ENCODE peak calls at places on chromosomes 13 and 19, in nine cellular contexts. One of them, this sample, is unnamed.

GRCh38 chr19:3819989-3820388 is 33.8 kb upstream of the MATK start:
- DNase-seq in stimulated activated CD4-positive, alpha-beta T cell treated with anti-CD3 and anti-CD28 coated beads, Interleukin-15, amount 100 ng/mL, for 1 hour: no peak
- DNase-seq in AG04449: no peak
- DNase-seq in trophoblast cell: no peak
- DNase-seq in transverse colon: no peak
- DNase-seq in kidney tubule cell: no peak
- DNase-seq in H1: no peak
- DNase-seq in NCI-H2081: no peak
- DNase-seq in Peyer's patch: no peak
- DNase-seq in this sample: no peak

GRCh38 chr19:2038284-2039081 is 12.6 kb downstream of the MKNK2 start:
- DNase-seq in stimulated activated CD4-positive, alpha-beta T cell treated with anti-CD3 and anti-CD28 coated beads, Interleukin-15, amount 100 ng/mL, for 1 hour: no peak
- DNase-seq in transverse colon: no peak
- DNase-seq in Peyer's patch: no peak
- DNase-seq in kidney tubule cell: no peak
- DNase-seq in AG04449: no peak
- DNase-seq in NCI-H2081: no peak
- DNase-seq in trophoblast cell: peak
- DNase-seq in H1: peak
- DNase-seq in this sample: no peak

GRCh38 chr13:103236213-103236612 is 170.0 kb upstream of the SLC10A2 start:
- DNase-seq in Peyer's patch: no peak
- DNase-seq in NCI-H2081: no peak
- DNase-seq in H1: no peak
- DNase-seq in kidney tubule cell: peak
- DNase-seq in AG04449: no peak
- DNase-seq in transverse colon: no peak
- DNase-seq in trophoblast cell: peak
- DNase-seq in stimulated activated CD4-positive, alpha-beta T cell treated with anti-CD3 and anti-CD28 coated beads, Interleukin-15, amount 100 ng/mL, for 1 hour: no peak
- DNase-seq in this sample: no peak

GRCh38 chr19:38277549-38277948 is 13.2 kb downstream of the SPINT2 start:
- DNase-seq in H1: no peak
- DNase-seq in Peyer's patch: no peak
- DNase-seq in NCI-H2081: no peak
- DNase-seq in transverse colon: no peak
- DNase-seq in kidney tubule cell: peak
- DNase-seq in trophoblast cell: peak
- DNase-seq in AG04449: no peak
- DNase-seq in stimulated activated CD4-positive, alpha-beta T cell treated with anti-CD3 and anti-CD28 coated beads, Interleukin-15, amount 100 ng/mL, for 1 hour: no peak
- DNase-seq in this sample: no peak

GRCh38 chr13:42574435-42575311 is 721 bp downstream of the TNFSF11 start:
- DNase-seq in trophoblast cell: no peak
- DNase-seq in Peyer's patch: peak
- DNase-seq in AG04449: no peak
- DNase-seq in transverse colon: no peak
- DNase-seq in stimulated activated CD4-positive, alpha-beta T cell treated with anti-CD3 and anti-CD28 coated beads, Interleukin-15, amount 100 ng/mL, for 1 hour: no peak
- DNase-seq in kidney tubule cell: peak
- DNase-seq in NCI-H2081: no peak
- DNase-seq in H1: no peak
- DNase-seq in this sample: no peak

GRCh38 chr13:91572944-91573535 is 174.6 kb downstream of the GPC5 start:
- DNase-seq in AG04449: no peak
- DNase-seq in stimulated activated CD4-positive, alpha-beta T cell treated with anti-CD3 and anti-CD28 coated beads, Interleukin-15, amount 100 ng/mL, for 1 hour: no peak
- DNase-seq in trophoblast cell: no peak
- DNase-seq in kidney tubule cell: no peak
- DNase-seq in transverse colon: no peak
- DNase-seq in H1: no peak
- DNase-seq in NCI-H2081: no peak
- DNase-seq in Peyer's patch: no peak
- DNase-seq in this sample: no peak

GRCh38 chr13:26220575-26220974 is 1.5 kb downstream of the RNF6 start:
- DNase-seq in stimulated activated CD4-positive, alpha-beta T cell treated with anti-CD3 and anti-CD28 coated beads, Interleukin-15, amount 100 ng/mL, for 1 hour: no peak
- DNase-seq in AG04449: no peak
- DNase-seq in trophoblast cell: peak
- DNase-seq in kidney tubule cell: peak
- DNase-seq in H1: no peak
- DNase-seq in transverse colon: no peak
- DNase-seq in NCI-H2081: no peak
- DNase-seq in Peyer's patch: no peak
- DNase-seq in this sample: no peak

GRCh38 chr19:48271531-48272151 is 1.8 kb downstream of the ZNF114 start:
- DNase-seq in H1: peak
- DNase-seq in NCI-H2081: no peak
- DNase-seq in kidney tubule cell: peak
- DNase-seq in transverse colon: peak
- DNase-seq in trophoblast cell: peak
- DNase-seq in stimulated activated CD4-positive, alpha-beta T cell treated with anti-CD3 and anti-CD28 coated beads, Interleukin-15, amount 100 ng/mL, for 1 hour: no peak
- DNase-seq in AG04449: no peak
- DNase-seq in Peyer's patch: no peak
- DNase-seq in this sample: no peak

GRCh38 chr19:3483226-3483628 is at the start of gene SMIM44:
- DNase-seq in Peyer's patch: no peak
- DNase-seq in NCI-H2081: no peak
- DNase-seq in AG04449: no peak
- DNase-seq in kidney tubule cell: peak
- DNase-seq in H1: no peak
- DNase-seq in trophoblast cell: no peak
- DNase-seq in transverse colon: peak
- DNase-seq in stimulated activated CD4-positive, alpha-beta T cell treated with anti-CD3 and anti-CD28 coated beads, Interleukin-15, amount 100 ng/mL, for 1 hour: no peak
- DNase-seq in this sample: no peak

GRCh38 chr13:86269511-86269910 is 470.3 kb upstream of the SLITRK6 start:
- DNase-seq in stimulated activated CD4-positive, alpha-beta T cell treated with anti-CD3 and anti-CD28 coated beads, Interleukin-15, amount 100 ng/mL, for 1 hour: no peak
- DNase-seq in NCI-H2081: no peak
- DNase-seq in Peyer's patch: no peak
- DNase-seq in AG04449: no peak
- DNase-seq in transverse colon: no peak
- DNase-seq in trophoblast cell: no peak
- DNase-seq in H1: no peak
- DNase-seq in kidney tubule cell: no peak
- DNase-seq in this sample: no peak

GRCh38 chr19:47601180-47601904 is 7.6 kb upstream of the BICRA start:
- DNase-seq in kidney tubule cell: peak
- DNase-seq in transverse colon: peak
- DNase-seq in NCI-H2081: no peak
- DNase-seq in stimulated activated CD4-positive, alpha-beta T cell treated with anti-CD3 and anti-CD28 coated beads, Interleukin-15, amount 100 ng/mL, for 1 hour: no peak
- DNase-seq in Peyer's patch: no peak
- DNase-seq in AG04449: no peak
- DNase-seq in trophoblast cell: peak
- DNase-seq in H1: no peak
- DNase-seq in this sample: no peak

GRCh38 chr19:39310558-39311311 is 9.9 kb downstream of the LRFN1 start:
- DNase-seq in stimulated activated CD4-positive, alpha-beta T cell treated with anti-CD3 and anti-CD28 coated beads, Interleukin-15, amount 100 ng/mL, for 1 hour: no peak
- DNase-seq in AG04449: no peak
- DNase-seq in kidney tubule cell: no peak
- DNase-seq in Peyer's patch: no peak
- DNase-seq in transverse colon: no peak
- DNase-seq in H1: no peak
- DNase-seq in NCI-H2081: no peak
- DNase-seq in trophoblast cell: no peak
- DNase-seq in this sample: no peak

GRCh38 chr19:51014242-51014641 is 5.3 kb downstream of the KLK10 start:
- DNase-seq in Peyer's patch: no peak
- DNase-seq in H1: no peak
- DNase-seq in transverse colon: no peak
- DNase-seq in AG04449: no peak
- DNase-seq in stimulated activated CD4-positive, alpha-beta T cell treated with anti-CD3 and anti-CD28 coated beads, Interleukin-15, amount 100 ng/mL, for 1 hour: no peak
- DNase-seq in kidney tubule cell: no peak
- DNase-seq in NCI-H2081: no peak
- DNase-seq in trophoblast cell: no peak
- DNase-seq in this sample: no peak

GRCh38 chr19:16338470-16339360 is 14.1 kb downstream of the KLF2 start:
- DNase-seq in NCI-H2081: no peak
- DNase-seq in stimulated activated CD4-positive, alpha-beta T cell treated with anti-CD3 and anti-CD28 coated beads, Interleukin-15, amount 100 ng/mL, for 1 hour: no peak
- DNase-seq in kidney tubule cell: peak
- DNase-seq in transverse colon: peak
- DNase-seq in H1: no peak
- DNase-seq in AG04449: no peak
- DNase-seq in Peyer's patch: peak
- DNase-seq in trophoblast cell: no peak
- DNase-seq in this sample: no peak

GRCh38 chr13:80341771-80342271 is 895 bp upstream of the SPRY2 start:
- DNase-seq in NCI-H2081: peak
- DNase-seq in transverse colon: peak
- DNase-seq in H1: no peak
- DNase-seq in trophoblast cell: peak
- DNase-seq in kidney tubule cell: peak
- DNase-seq in Peyer's patch: no peak
- DNase-seq in AG04449: no peak
- DNase-seq in stimulated activated CD4-positive, alpha-beta T cell treated with anti-CD3 and anti-CD28 coated beads, Interleukin-15, amount 100 ng/mL, for 1 hour: no peak
- DNase-seq in this sample: peak

GRCh38 chr13:78632956-78633355 is 26.0 kb downstream of the OBI1 start:
- DNase-seq in AG04449: no peak
- DNase-seq in H1: no peak
- DNase-seq in trophoblast cell: no peak
- DNase-seq in transverse colon: no peak
- DNase-seq in Peyer's patch: no peak
- DNase-seq in kidney tubule cell: no peak
- DNase-seq in stimulated activated CD4-positive, alpha-beta T cell treated with anti-CD3 and anti-CD28 coated beads, Interleukin-15, amount 100 ng/mL, for 1 hour: no peak
- DNase-seq in NCI-H2081: no peak
- DNase-seq in this sample: no peak

GRCh38 chr19:4639531-4640246 is 373 bp downstream of the TNFAIP8L1 start:
- DNase-seq in transverse colon: peak
- DNase-seq in AG04449: no peak
- DNase-seq in Peyer's patch: no peak
- DNase-seq in NCI-H2081: no peak
- DNase-seq in H1: no peak
- DNase-seq in trophoblast cell: peak
- DNase-seq in kidney tubule cell: no peak
- DNase-seq in stimulated activated CD4-positive, alpha-beta T cell treated with anti-CD3 and anti-CD28 coated beads, Interleukin-15, amount 100 ng/mL, for 1 hour: no peak
- DNase-seq in this sample: no peak

GRCh38 chr19:14091885-14092462 is 1.4 kb upstream of the SAMD1 start:
- DNase-seq in H1: peak
- DNase-seq in trophoblast cell: no peak
- DNase-seq in NCI-H2081: no peak
- DNase-seq in AG04449: no peak
- DNase-seq in Peyer's patch: peak
- DNase-seq in stimulated activated CD4-positive, alpha-beta T cell treated with anti-CD3 and anti-CD28 coated beads, Interleukin-15, amount 100 ng/mL, for 1 hour: no peak
- DNase-seq in kidney tubule cell: no peak
- DNase-seq in transverse colon: no peak
- DNase-seq in this sample: no peak

GRCh38 chr13:46605089-46605488 is 52.1 kb downstream of the LRCH1 start:
- DNase-seq in kidney tubule cell: no peak
- DNase-seq in stimulated activated CD4-positive, alpha-beta T cell treated with anti-CD3 and anti-CD28 coated beads, Interleukin-15, amount 100 ng/mL, for 1 hour: no peak
- DNase-seq in transverse colon: no peak
- DNase-seq in trophoblast cell: no peak
- DNase-seq in Peyer's patch: no peak
- DNase-seq in H1: no peak
- DNase-seq in AG04449: no peak
- DNase-seq in NCI-H2081: no peak
- DNase-seq in this sample: no peak

GRCh38 chr13:41034862-41035261 is 15.7 kb upstream of the ELF1 start:
- DNase-seq in trophoblast cell: no peak
- DNase-seq in Peyer's patch: no peak
- DNase-seq in NCI-H2081: no peak
- DNase-seq in kidney tubule cell: peak
- DNase-seq in transverse colon: no peak
- DNase-seq in H1: no peak
- DNase-seq in AG04449: no peak
- DNase-seq in stimulated activated CD4-positive, alpha-beta T cell treated with anti-CD3 and anti-CD28 coated beads, Interleukin-15, amount 100 ng/mL, for 1 hour: no peak
- DNase-seq in this sample: peak

GRCh38 chr19:29576043-29576442 is 30.0 kb upstream of the POP4 start:
- DNase-seq in transverse colon: no peak
- DNase-seq in Peyer's patch: no peak
- DNase-seq in trophoblast cell: no peak
- DNase-seq in stimulated activated CD4-positive, alpha-beta T cell treated with anti-CD3 and anti-CD28 coated beads, Interleukin-15, amount 100 ng/mL, for 1 hour: no peak
- DNase-seq in kidney tubule cell: peak
- DNase-seq in NCI-H2081: no peak
- DNase-seq in AG04449: no peak
- DNase-seq in H1: no peak
- DNase-seq in this sample: no peak

GRCh38 chr19:6495947-6496346 is 6.2 kb downstream of the TUBB4A start:
- DNase-seq in trophoblast cell: no peak
- DNase-seq in stimulated activated CD4-positive, alpha-beta T cell treated with anti-CD3 and anti-CD28 coated beads, Interleukin-15, amount 100 ng/mL, for 1 hour: no peak
- DNase-seq in transverse colon: no peak
- DNase-seq in NCI-H2081: no peak
- DNase-seq in AG04449: no peak
- DNase-seq in H1: no peak
- DNase-seq in kidney tubule cell: no peak
- DNase-seq in Peyer's patch: no peak
- DNase-seq in this sample: no peak

GRCh38 chr19:8206147-8207087 is 2.8 kb upstream of the CERS4 start:
- DNase-seq in NCI-H2081: no peak
- DNase-seq in H1: no peak
- DNase-seq in Peyer's patch: no peak
- DNase-seq in AG04449: no peak
- DNase-seq in kidney tubule cell: no peak
- DNase-seq in stimulated activated CD4-positive, alpha-beta T cell treated with anti-CD3 and anti-CD28 coated beads, Interleukin-15, amount 100 ng/mL, for 1 hour: no peak
- DNase-seq in transverse colon: no peak
- DNase-seq in trophoblast cell: no peak
- DNase-seq in this sample: peak

GRCh38 chr13:91375119-91375729 is 23.2 kb upstream of the GPC5 start:
- DNase-seq in AG04449: no peak
- DNase-seq in H1: no peak
- DNase-seq in transverse colon: no peak
- DNase-seq in trophoblast cell: peak
- DNase-seq in NCI-H2081: no peak
- DNase-seq in Peyer's patch: no peak
- DNase-seq in stimulated activated CD4-positive, alpha-beta T cell treated with anti-CD3 and anti-CD28 coated beads, Interleukin-15, amount 100 ng/mL, for 1 hour: no peak
- DNase-seq in kidney tubule cell: peak
- DNase-seq in this sample: no peak

GRCh38 chr13:25037057-25037813 is 58.7 kb upstream of the PABPC3 start:
- DNase-seq in AG04449: peak
- DNase-seq in trophoblast cell: peak
- DNase-seq in H1: peak
- DNase-seq in stimulated activated CD4-positive, alpha-beta T cell treated with anti-CD3 and anti-CD28 coated beads, Interleukin-15, amount 100 ng/mL, for 1 hour: no peak
- DNase-seq in NCI-H2081: peak
- DNase-seq in transverse colon: peak
- DNase-seq in Peyer's patch: no peak
- DNase-seq in kidney tubule cell: peak
- DNase-seq in this sample: peak

GRCh38 chr13:113528101-113528797 is 37.7 kb upstream of the DCUN1D2 start:
- DNase-seq in NCI-H2081: no peak
- DNase-seq in trophoblast cell: no peak
- DNase-seq in kidney tubule cell: no peak
- DNase-seq in AG04449: no peak
- DNase-seq in H1: no peak
- DNase-seq in stimulated activated CD4-positive, alpha-beta T cell treated with anti-CD3 and anti-CD28 coated beads, Interleukin-15, amount 100 ng/mL, for 1 hour: no peak
- DNase-seq in Peyer's patch: no peak
- DNase-seq in transverse colon: no peak
- DNase-seq in this sample: no peak

This sample was measured in DMS153.